ENCODE peak calls at places on chromosomes 4 and X, in five cellular contexts. Z is mesendoderm; F is stimulated activated CD8-positive, alpha-beta memory T cell treated with anti-CD3 and anti-CD28 coated beads, Interleukin-7, amount 100 ng/mL, for 1 hour; C is stomach; O is Karpas-422. L is an unnamed sample.

GRCh38 chr4:97978791-97979488 is 164.3 kb downstream of the STPG2 start:
- DNase-seq in F (no peak), C (no peak), Z (no peak), O (no peak), L (no peak)

GRCh38 chrX:44157293-44157692 is 184.1 kb upstream of the NDP start:
- DNase-seq in Z (no peak), F (no peak), C (no peak), O (no peak), L (no peak)

GRCh38 chr4:23504094-23504493 is 385.8 kb downstream of the PPARGC1A start:
- DNase-seq in O (no peak), C (no peak), Z (peak; percentile 15), F (no peak), L (no peak)

GRCh38 chrX:48003367-48003757 is 427 bp downstream of the ZNF182 start:
- DNase-seq in F (no peak), C (no peak), Z (no peak), O (peak; percentile 57), L (no peak)

GRCh38 chrX:1511829-1512228 is 25.2 kb downstream of the P2RY8 start:
- DNase-seq in Z (no peak), F (no peak), O (no peak), C (no peak), L (peak; percentile 35)

GRCh38 chrX:153319295-153319694 is 2.3 kb downstream of the PNMA6F start:
- DNase-seq in C (no peak), Z (no peak), F (no peak), O (no peak), L (no peak)

GRCh38 chr4:186808635-186809018 is 85.0 kb upstream of the FAT1 start:
- DNase-seq in F (no peak), Z (no peak), O (no peak), C (no peak), L (no peak)

GRCh38 chr4:82260632-82261031 is 113.2 kb downstream of the HNRNPD start:
- DNase-seq in F (no peak), Z (no peak), O (no peak), C (no peak), L (no peak)

GRCh38 chrX:47232803-47233332 is at the start of gene USP11:
- DNase-seq in F (peak; percentile 33), C (peak; percentile 38), Z (peak; percentile 57), O (peak; percentile 90), L (peak; percentile 81)

GRCh38 chrX:47169273-47169672 is 24.3 kb downstream of the RBM10 start:
- DNase-seq in O (no peak), Z (no peak), F (no peak), C (peak; percentile 13), L (no peak)

GRCh38 chr4:7063362-7063761 is 4.5 kb downstream of the GRPEL1 start:
- DNase-seq in Z (no peak), F (no peak), C (no peak), O (no peak), L (peak; percentile 60)

GRCh38 chr4:7194251-7195137 is 2.2 kb downstream of the SORCS2 start:
- DNase-seq in C (no peak), Z (peak; percentile 29), O (peak; percentile 88), F (no peak), L (peak; percentile 66)

GRCh38 chr4:139242511-139243051 is 37.4 kb downstream of the MGARP start:
- DNase-seq in F (no peak), O (no peak), C (no peak), Z (no peak), L (no peak)